ENCODE peak calls at places on chromosomes 5 and 9, in five cellular contexts. One of them, this sample, is unnamed.
A peak's percentile ranks its signal among the peaks of the same experiment; 100 is the strongest.

GRCh38 chr5:84249918-84250635 is 134.6 kb downstream of the EDIL3 start:
- DNase-seq in C1 segment of cervical spinal cord: no peak
- DNase-seq in activated naive CD4-positive, alpha-beta T cell treated with anti-CD3 and anti-CD28 coated beads, Interleukin-2, amount 50 U/mL, for 72 hours: no peak
- DNase-seq in stimulated activated CD8-positive, alpha-beta memory T cell treated with anti-CD3 and anti-CD28 coated beads, Interleukin-2, amount 100 ng/mL, for 1 hour: no peak
- DNase-seq in mesothelial cell of epicardium: no peak
- DNase-seq in this sample: peak; percentile 75

GRCh38 chr5:81787843-81788242 is 36.9 kb upstream of the SSBP2 start:
- DNase-seq in C1 segment of cervical spinal cord: peak; percentile 12
- DNase-seq in mesothelial cell of epicardium: no peak
- DNase-seq in stimulated activated CD8-positive, alpha-beta memory T cell treated with anti-CD3 and anti-CD28 coated beads, Interleukin-2, amount 100 ng/mL, for 1 hour: no peak
- DNase-seq in activated naive CD4-positive, alpha-beta T cell treated with anti-CD3 and anti-CD28 coated beads, Interleukin-2, amount 50 U/mL, for 72 hours: no peak
- DNase-seq in this sample: no peak

GRCh38 chr9:127960410-127961165 is 20.2 kb downstream of the EEIG1 start:
- DNase-seq in stimulated activated CD8-positive, alpha-beta memory T cell treated with anti-CD3 and anti-CD28 coated beads, Interleukin-2, amount 100 ng/mL, for 1 hour: no peak
- DNase-seq in C1 segment of cervical spinal cord: no peak
- DNase-seq in activated naive CD4-positive, alpha-beta T cell treated with anti-CD3 and anti-CD28 coated beads, Interleukin-2, amount 50 U/mL, for 72 hours: no peak
- DNase-seq in mesothelial cell of epicardium: no peak
- DNase-seq in this sample: no peak

GRCh38 chr5:80967500-80968181 is 7.5 kb downstream of the RASGRF2 start:
- DNase-seq in mesothelial cell of epicardium: no peak
- DNase-seq in stimulated activated CD8-positive, alpha-beta memory T cell treated with anti-CD3 and anti-CD28 coated beads, Interleukin-2, amount 100 ng/mL, for 1 hour: no peak
- DNase-seq in C1 segment of cervical spinal cord: no peak
- DNase-seq in activated naive CD4-positive, alpha-beta T cell treated with anti-CD3 and anti-CD28 coated beads, Interleukin-2, amount 50 U/mL, for 72 hours: no peak
- DNase-seq in this sample: no peak

GRCh38 chr5:33091571-33092363 is 349.0 kb upstream of the TARS1 start:
- DNase-seq in activated naive CD4-positive, alpha-beta T cell treated with anti-CD3 and anti-CD28 coated beads, Interleukin-2, amount 50 U/mL, for 72 hours: no peak
- DNase-seq in mesothelial cell of epicardium: no peak
- DNase-seq in stimulated activated CD8-positive, alpha-beta memory T cell treated with anti-CD3 and anti-CD28 coated beads, Interleukin-2, amount 100 ng/mL, for 1 hour: no peak
- DNase-seq in C1 segment of cervical spinal cord: no peak
- DNase-seq in this sample: no peak

GRCh38 chr5:180591249-180591887 is at the start of gene SCGB3A1:
- DNase-seq in mesothelial cell of epicardium: no peak
- DNase-seq in activated naive CD4-positive, alpha-beta T cell treated with anti-CD3 and anti-CD28 coated beads, Interleukin-2, amount 50 U/mL, for 72 hours: no peak
- DNase-seq in stimulated activated CD8-positive, alpha-beta memory T cell treated with anti-CD3 and anti-CD28 coated beads, Interleukin-2, amount 100 ng/mL, for 1 hour: no peak
- DNase-seq in C1 segment of cervical spinal cord: no peak
- DNase-seq in this sample: peak; percentile 55

GRCh38 chr9:115167175-115167574 is 49.2 kb upstream of the TNC start:
- DNase-seq in stimulated activated CD8-positive, alpha-beta memory T cell treated with anti-CD3 and anti-CD28 coated beads, Interleukin-2, amount 100 ng/mL, for 1 hour: no peak
- DNase-seq in mesothelial cell of epicardium: no peak
- DNase-seq in activated naive CD4-positive, alpha-beta T cell treated with anti-CD3 and anti-CD28 coated beads, Interleukin-2, amount 50 U/mL, for 72 hours: no peak
- DNase-seq in C1 segment of cervical spinal cord: no peak
- DNase-seq in this sample: peak; percentile 81

GRCh38 chr5:180313677-180314076 is 21.8 kb upstream of the MAPK9 start:
- DNase-seq in mesothelial cell of epicardium: no peak
- DNase-seq in C1 segment of cervical spinal cord: no peak
- DNase-seq in stimulated activated CD8-positive, alpha-beta memory T cell treated with anti-CD3 and anti-CD28 coated beads, Interleukin-2, amount 100 ng/mL, for 1 hour: no peak
- DNase-seq in activated naive CD4-positive, alpha-beta T cell treated with anti-CD3 and anti-CD28 coated beads, Interleukin-2, amount 50 U/mL, for 72 hours: no peak
- DNase-seq in this sample: no peak

GRCh38 chr9:89993678-89994630 is 389.1 kb downstream of the GADD45G start:
- DNase-seq in stimulated activated CD8-positive, alpha-beta memory T cell treated with anti-CD3 and anti-CD28 coated beads, Interleukin-2, amount 100 ng/mL, for 1 hour: no peak
- DNase-seq in mesothelial cell of epicardium: no peak
- DNase-seq in C1 segment of cervical spinal cord: no peak
- DNase-seq in activated naive CD4-positive, alpha-beta T cell treated with anti-CD3 and anti-CD28 coated beads, Interleukin-2, amount 50 U/mL, for 72 hours: no peak
- DNase-seq in this sample: peak; percentile 67

GRCh38 chr9:78592866-78593265 is 295.9 kb downstream of the PSAT1 start:
- DNase-seq in stimulated activated CD8-positive, alpha-beta memory T cell treated with anti-CD3 and anti-CD28 coated beads, Interleukin-2, amount 100 ng/mL, for 1 hour: no peak
- DNase-seq in mesothelial cell of epicardium: no peak
- DNase-seq in C1 segment of cervical spinal cord: no peak
- DNase-seq in activated naive CD4-positive, alpha-beta T cell treated with anti-CD3 and anti-CD28 coated beads, Interleukin-2, amount 50 U/mL, for 72 hours: no peak
- DNase-seq in this sample: no peak

GRCh38 chr5:132704875-132705274 is 31.1 kb downstream of the IL4 start:
- DNase-seq in stimulated activated CD8-positive, alpha-beta memory T cell treated with anti-CD3 and anti-CD28 coated beads, Interleukin-2, amount 100 ng/mL, for 1 hour: no peak
- DNase-seq in C1 segment of cervical spinal cord: no peak
- DNase-seq in mesothelial cell of epicardium: no peak
- DNase-seq in activated naive CD4-positive, alpha-beta T cell treated with anti-CD3 and anti-CD28 coated beads, Interleukin-2, amount 50 U/mL, for 72 hours: no peak
- DNase-seq in this sample: no peak

GRCh38 chr5:170362102-170362501 is 27.1 kb downstream of the KCNMB1 start:
- DNase-seq in mesothelial cell of epicardium: no peak
- DNase-seq in activated naive CD4-positive, alpha-beta T cell treated with anti-CD3 and anti-CD28 coated beads, Interleukin-2, amount 50 U/mL, for 72 hours: no peak
- DNase-seq in stimulated activated CD8-positive, alpha-beta memory T cell treated with anti-CD3 and anti-CD28 coated beads, Interleukin-2, amount 100 ng/mL, for 1 hour: no peak
- DNase-seq in C1 segment of cervical spinal cord: no peak
- DNase-seq in this sample: no peak

GRCh38 chr5:35371971-35372426 is 141.7 kb upstream of the PRLR start:
- DNase-seq in activated naive CD4-positive, alpha-beta T cell treated with anti-CD3 and anti-CD28 coated beads, Interleukin-2, amount 50 U/mL, for 72 hours: no peak
- DNase-seq in C1 segment of cervical spinal cord: no peak
- DNase-seq in stimulated activated CD8-positive, alpha-beta memory T cell treated with anti-CD3 and anti-CD28 coated beads, Interleukin-2, amount 100 ng/mL, for 1 hour: no peak
- DNase-seq in mesothelial cell of epicardium: no peak
- DNase-seq in this sample: no peak

GRCh38 chr5:77180167-77181081 is 30.1 kb upstream of the PDE8B start:
- DNase-seq in mesothelial cell of epicardium: no peak
- DNase-seq in C1 segment of cervical spinal cord: no peak
- DNase-seq in activated naive CD4-positive, alpha-beta T cell treated with anti-CD3 and anti-CD28 coated beads, Interleukin-2, amount 50 U/mL, for 72 hours: no peak
- DNase-seq in stimulated activated CD8-positive, alpha-beta memory T cell treated with anti-CD3 and anti-CD28 coated beads, Interleukin-2, amount 100 ng/mL, for 1 hour: no peak
- DNase-seq in this sample: peak; percentile 62

GRCh38 chr9:89549031-89549644 is 51.2 kb upstream of the SEMA4D start:
- DNase-seq in stimulated activated CD8-positive, alpha-beta memory T cell treated with anti-CD3 and anti-CD28 coated beads, Interleukin-2, amount 100 ng/mL, for 1 hour: peak; percentile 71
- DNase-seq in activated naive CD4-positive, alpha-beta T cell treated with anti-CD3 and anti-CD28 coated beads, Interleukin-2, amount 50 U/mL, for 72 hours: peak; percentile 80
- DNase-seq in C1 segment of cervical spinal cord: peak; percentile 55
- DNase-seq in mesothelial cell of epicardium: peak; percentile 42
- DNase-seq in this sample: peak; percentile 77

GRCh38 chr5:137185193-137185592 is 313.9 kb downstream of the SPOCK1 start:
- DNase-seq in activated naive CD4-positive, alpha-beta T cell treated with anti-CD3 and anti-CD28 coated beads, Interleukin-2, amount 50 U/mL, for 72 hours: no peak
- DNase-seq in stimulated activated CD8-positive, alpha-beta memory T cell treated with anti-CD3 and anti-CD28 coated beads, Interleukin-2, amount 100 ng/mL, for 1 hour: no peak
- DNase-seq in C1 segment of cervical spinal cord: no peak
- DNase-seq in mesothelial cell of epicardium: no peak
- DNase-seq in this sample: no peak

GRCh38 chr5:95591490-95591901 is 28.4 kb upstream of the GPR150 start:
- DNase-seq in activated naive CD4-positive, alpha-beta T cell treated with anti-CD3 and anti-CD28 coated beads, Interleukin-2, amount 50 U/mL, for 72 hours: no peak
- DNase-seq in mesothelial cell of epicardium: no peak
- DNase-seq in C1 segment of cervical spinal cord: no peak
- DNase-seq in stimulated activated CD8-positive, alpha-beta memory T cell treated with anti-CD3 and anti-CD28 coated beads, Interleukin-2, amount 100 ng/mL, for 1 hour: no peak
- DNase-seq in this sample: no peak

GRCh38 chr9:133919253-133920115 is 72.6 kb downstream of the VAV2 start:
- DNase-seq in mesothelial cell of epicardium: no peak
- DNase-seq in C1 segment of cervical spinal cord: no peak
- DNase-seq in activated naive CD4-positive, alpha-beta T cell treated with anti-CD3 and anti-CD28 coated beads, Interleukin-2, amount 50 U/mL, for 72 hours: no peak
- DNase-seq in stimulated activated CD8-positive, alpha-beta memory T cell treated with anti-CD3 and anti-CD28 coated beads, Interleukin-2, amount 100 ng/mL, for 1 hour: no peak
- DNase-seq in this sample: no peak

GRCh38 chr5:132070460-132071337 is 2.9 kb upstream of the CSF2 start:
- DNase-seq in stimulated activated CD8-positive, alpha-beta memory T cell treated with anti-CD3 and anti-CD28 coated beads, Interleukin-2, amount 100 ng/mL, for 1 hour: no peak
- DNase-seq in C1 segment of cervical spinal cord: no peak
- DNase-seq in mesothelial cell of epicardium: no peak
- DNase-seq in activated naive CD4-positive, alpha-beta T cell treated with anti-CD3 and anti-CD28 coated beads, Interleukin-2, amount 50 U/mL, for 72 hours: peak; percentile 71
- DNase-seq in this sample: no peak

GRCh38 chr5:116444373-116445058 is 130.1 kb downstream of the SEMA6A start:
- DNase-seq in C1 segment of cervical spinal cord: no peak
- DNase-seq in activated naive CD4-positive, alpha-beta T cell treated with anti-CD3 and anti-CD28 coated beads, Interleukin-2, amount 50 U/mL, for 72 hours: no peak
- DNase-seq in mesothelial cell of epicardium: no peak
- DNase-seq in stimulated activated CD8-positive, alpha-beta memory T cell treated with anti-CD3 and anti-CD28 coated beads, Interleukin-2, amount 100 ng/mL, for 1 hour: no peak
- DNase-seq in this sample: no peak

GRCh38 chr9:68749579-68750159 is 44.6 kb downstream of the PIP5K1B start:
- DNase-seq in C1 segment of cervical spinal cord: no peak
- DNase-seq in activated naive CD4-positive, alpha-beta T cell treated with anti-CD3 and anti-CD28 coated beads, Interleukin-2, amount 50 U/mL, for 72 hours: no peak
- DNase-seq in stimulated activated CD8-positive, alpha-beta memory T cell treated with anti-CD3 and anti-CD28 coated beads, Interleukin-2, amount 100 ng/mL, for 1 hour: no peak
- DNase-seq in mesothelial cell of epicardium: no peak
- DNase-seq in this sample: peak; percentile 90

GRCh38 chr9:73270967-73271722 is 119.5 kb downstream of the ANXA1 start:
- DNase-seq in activated naive CD4-positive, alpha-beta T cell treated with anti-CD3 and anti-CD28 coated beads, Interleukin-2, amount 50 U/mL, for 72 hours: no peak
- DNase-seq in mesothelial cell of epicardium: no peak
- DNase-seq in C1 segment of cervical spinal cord: no peak
- DNase-seq in stimulated activated CD8-positive, alpha-beta memory T cell treated with anti-CD3 and anti-CD28 coated beads, Interleukin-2, amount 100 ng/mL, for 1 hour: no peak
- DNase-seq in this sample: no peak

GRCh38 chr9:136412912-136413420 is 2.5 kb downstream of the PMPCA start:
- DNase-seq in C1 segment of cervical spinal cord: no peak
- DNase-seq in activated naive CD4-positive, alpha-beta T cell treated with anti-CD3 and anti-CD28 coated beads, Interleukin-2, amount 50 U/mL, for 72 hours: no peak
- DNase-seq in stimulated activated CD8-positive, alpha-beta memory T cell treated with anti-CD3 and anti-CD28 coated beads, Interleukin-2, amount 100 ng/mL, for 1 hour: no peak
- DNase-seq in mesothelial cell of epicardium: no peak
- DNase-seq in this sample: no peak

GRCh38 chr5:6399978-6400910 is 21.9 kb upstream of the MED10 start:
- DNase-seq in activated naive CD4-positive, alpha-beta T cell treated with anti-CD3 and anti-CD28 coated beads, Interleukin-2, amount 50 U/mL, for 72 hours: no peak
- DNase-seq in C1 segment of cervical spinal cord: no peak
- DNase-seq in mesothelial cell of epicardium: no peak
- DNase-seq in stimulated activated CD8-positive, alpha-beta memory T cell treated with anti-CD3 and anti-CD28 coated beads, Interleukin-2, amount 100 ng/mL, for 1 hour: no peak
- DNase-seq in this sample: peak; percentile 84

GRCh38 chr9:81591791-81592190 is 97.6 kb downstream of the TLE1 start:
- DNase-seq in stimulated activated CD8-positive, alpha-beta memory T cell treated with anti-CD3 and anti-CD28 coated beads, Interleukin-2, amount 100 ng/mL, for 1 hour: no peak
- DNase-seq in activated naive CD4-positive, alpha-beta T cell treated with anti-CD3 and anti-CD28 coated beads, Interleukin-2, amount 50 U/mL, for 72 hours: no peak
- DNase-seq in C1 segment of cervical spinal cord: no peak
- DNase-seq in mesothelial cell of epicardium: no peak
- DNase-seq in this sample: no peak

GRCh38 chr5:176772271-176773210 is 37.8 kb upstream of the UNC5A start:
- DNase-seq in activated naive CD4-positive, alpha-beta T cell treated with anti-CD3 and anti-CD28 coated beads, Interleukin-2, amount 50 U/mL, for 72 hours: peak; percentile 23
- DNase-seq in C1 segment of cervical spinal cord: no peak
- DNase-seq in mesothelial cell of epicardium: no peak
- DNase-seq in stimulated activated CD8-positive, alpha-beta memory T cell treated with anti-CD3 and anti-CD28 coated beads, Interleukin-2, amount 100 ng/mL, for 1 hour: no peak
- DNase-seq in this sample: peak; percentile 24

GRCh38 chr5:60670764-60671163 is 29.2 kb downstream of the DEPDC1B start:
- DNase-seq in mesothelial cell of epicardium: no peak
- DNase-seq in stimulated activated CD8-positive, alpha-beta memory T cell treated with anti-CD3 and anti-CD28 coated beads, Interleukin-2, amount 100 ng/mL, for 1 hour: no peak
- DNase-seq in C1 segment of cervical spinal cord: no peak
- DNase-seq in activated naive CD4-positive, alpha-beta T cell treated with anti-CD3 and anti-CD28 coated beads, Interleukin-2, amount 50 U/mL, for 72 hours: no peak
- DNase-seq in this sample: no peak